ENCODE peak calls at places on chromosomes 12 and 14, in five cellular contexts. Y is tibial nerve, R is right cardiac atrium, F is AG04450, I is epithelial cell of prostate. O is an unnamed sample.
A peak's percentile ranks its signal among the peaks of the same experiment; 100 is the strongest.

GRCh38 chr12:128729628-128730121 is 94.1 kb downstream of the SLC15A4 start:
- DNase-seq in F (no peak), Y (no peak), I (no peak), R (no peak), O (no peak)

GRCh38 chr12:32549675-32550079 is 129.4 kb upstream of the DNM1L start:
- DNase-seq in Y (peak; percentile 16), R (no peak), F (no peak), I (no peak), O (no peak)

GRCh38 chr12:104630230-104630670 is 173.5 kb downstream of the CHST11 start:
- DNase-seq in Y (no peak), F (no peak), R (no peak), I (no peak), O (no peak)

GRCh38 chr12:104510145-104510872 is 53.6 kb downstream of the CHST11 start:
- DNase-seq in Y (no peak), I (no peak), F (no peak), R (no peak), O (no peak)

GRCh38 chr12:127943481-127944210 is 323.3 kb upstream of the TMEM132C start:
- DNase-seq in Y (no peak), I (no peak), F (no peak), R (no peak), O (no peak)

GRCh38 chr12:23088594-23088993 is 463.6 kb downstream of the ETNK1 start:
- DNase-seq in I (no peak), R (no peak), Y (no peak), F (no peak), O (no peak)

GRCh38 chr12:18368594-18368993 is 107.3 kb downstream of the PIK3C2G start:
- DNase-seq in Y (no peak), F (no peak), I (no peak), R (no peak), O (no peak)

GRCh38 chr14:104223101-104223809 is 84.9 kb downstream of the KIF26A start:
- DNase-seq in Y (no peak), R (peak; percentile 79), F (no peak), I (no peak), O (no peak)

GRCh38 chr12:95258803-95259202 is 41.2 kb downstream of the VEZT start:
- DNase-seq in I (no peak), R (no peak), Y (no peak), F (no peak), O (no peak)

GRCh38 chr12:11701398-11701797 is 51.9 kb downstream of the ETV6 start:
- DNase-seq in Y (no peak), I (no peak), R (no peak), F (no peak), O (no peak)
- H3K27ac ChIP-seq in Y (no peak overlapping the region), I (no peak overlapping the region), R (no peak overlapping the region), F (no peak overlapping the region), O (no peak overlapping the region)

DNA sequence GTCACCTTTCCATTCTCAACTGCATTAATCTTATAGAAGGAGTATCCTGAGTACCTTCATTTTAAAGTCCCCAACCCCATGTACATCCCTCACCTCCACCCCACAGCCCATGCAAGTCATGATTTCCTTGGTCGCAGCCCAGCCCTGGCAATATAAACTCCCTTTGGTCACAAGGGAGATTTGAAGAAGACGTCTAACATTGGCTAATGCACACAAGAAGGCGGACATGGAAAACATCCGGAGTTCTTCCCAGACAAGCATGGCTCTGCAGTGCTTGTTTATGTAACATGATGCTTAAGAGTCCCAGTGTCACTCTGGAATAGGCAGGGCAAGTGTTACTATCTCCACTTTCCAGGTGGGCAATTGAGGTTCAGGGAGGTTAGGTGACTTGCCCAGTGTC is 277.6 kb downstream of the DPF3 start:
- DNase-seq in R (peak; percentile 66), Y (peak; percentile 27), F (peak; percentile 54), I (no peak), O (no peak)
- H3K27ac ChIP-seq in R (peak overlapping the region; percentile 74), Y (no peak overlapping the region), F (peak overlapping the region; percentile 78), I (no peak overlapping the region), O (peak overlapping the region; percentile 74)

GRCh38 chr12:96396914-96397313 is 3.3 kb downstream of the CDK17 start:
- DNase-seq in F (no peak), Y (no peak), R (no peak), I (no peak), O (no peak)
- H3K27ac ChIP-seq in F (no peak overlapping the region), Y (no peak overlapping the region), R (no peak overlapping the region), I (no peak overlapping the region), O (no peak overlapping the region)

DNA sequence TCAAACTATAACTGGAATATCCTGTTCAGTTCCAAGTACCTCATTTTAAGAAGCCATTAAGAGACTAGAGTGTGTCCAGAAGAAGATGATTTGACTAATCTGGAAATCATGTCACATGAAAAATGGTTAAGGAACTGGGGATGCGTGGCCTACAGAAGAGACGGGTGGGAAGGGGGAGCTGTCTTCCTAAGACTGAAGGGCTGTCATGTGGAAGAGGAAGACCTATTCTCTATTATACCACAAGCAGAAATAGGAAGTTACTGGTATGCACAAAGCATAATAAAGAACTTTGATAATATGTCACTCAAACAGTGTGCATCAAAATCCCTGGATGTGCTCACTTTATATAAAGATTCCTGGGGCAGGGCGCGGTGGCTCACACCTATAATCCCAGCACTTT is 50.3 kb downstream of the HECTD4 start:
- DNase-seq in R (no peak), I (no peak), F (no peak), Y (no peak), O (no peak)
- H3K27ac ChIP-seq in R (no peak overlapping the region), I (no peak overlapping the region), F (no peak overlapping the region), Y (no peak overlapping the region), O (no peak overlapping the region)